ENCODE peak calls at places on chromosomes 12 and 14, in five cellular contexts. S is neuronal stem cell, H is trophoblast cell, Z is H9, T is mesenchymal stem cell. B is an unnamed sample.

GRCh38 chr14:34368115-34368970 is 93.7 kb downstream of the SPTSSA start:
- DNase-seq in T (peak), S (no peak), H (peak), Z (no peak), B (no peak)

GRCh38 chr12:52349196-52349595 is 18.1 kb downstream of the KRT85 start:
- DNase-seq in S (no peak), Z (no peak), T (no peak), H (no peak), B (no peak)

GRCh38 chr14:72891666-72892102 is 2.2 kb downstream of the DPF3 start:
- DNase-seq in T (no peak), Z (no peak), S (no peak), H (no peak), B (no peak)

GRCh38 chr12:102093319-102093718 is 26.6 kb downstream of the NUP37 start:
- DNase-seq in H (no peak), T (peak), S (no peak), Z (no peak), B (no peak)

GRCh38 chr14:93994919-93995682 is 2.0 kb upstream of the CCDC197 start:
- DNase-seq in S (no peak), Z (no peak), H (no peak), T (peak), B (no peak)

GRCh38 chr14:95097385-95097784 is 59.9 kb downstream of the DICER1 start:
- DNase-seq in T (no peak), S (no peak), H (no peak), Z (no peak), B (no peak)

GRCh38 chr12:68405292-68405900 is 73.2 kb upstream of the MDM1 start:
- DNase-seq in H (no peak), Z (no peak), T (no peak), S (no peak), B (no peak)

GRCh38 chr12:15749937-15750336 is 39.3 kb downstream of the EPS8 start:
- DNase-seq in H (no peak), Z (no peak), T (no peak), S (no peak), B (no peak)

GRCh38 chr14:102646615-102647014 is 54.2 kb downstream of the RCOR1 start:
- DNase-seq in H (no peak), Z (no peak), T (no peak), S (no peak), B (no peak)

GRCh38 chr12:1083888-1084262 is 92.9 kb downstream of the ERC1 start:
- DNase-seq in T (peak), H (peak), S (no peak), Z (no peak), B (no peak)

GRCh38 chr14:69107407-69108003 is 45.4 kb downstream of the DCAF5 start:
- DNase-seq in Z (peak), H (peak), T (peak), S (no peak), B (no peak)

GRCh38 chr14:99566390-99567354 is 37.3 kb downstream of the CCDC85C start:
- DNase-seq in T (no peak), S (no peak), H (no peak), Z (no peak), B (no peak)
- H2BK12ac ChIP-seq in T (no peak), S (no peak), H (no peak), Z (no peak), B (peak)

GRCh38 chr12:9588749-9589148 is 19.0 kb downstream of the KLRB1 start:
- DNase-seq in T (no peak), H (no peak), Z (no peak), S (no peak), B (no peak)
- H2AFZ ChIP-seq in T (no peak), H (no peak), Z (no peak), S (no peak), B (no peak)

GRCh38 chr14:30464481-30464880 is 94.5 kb upstream of the G2E3 start:
- DNase-seq in H (peak), S (no peak), T (no peak), Z (no peak), B (no peak)
- H2BK12ac ChIP-seq in H (no peak), S (no peak), T (no peak), Z (no peak), B (no peak)

GRCh38 chr12:50528800-50529199 is 24.0 kb downstream of the DIP2B start:
- DNase-seq in Z (no peak), T (no peak), S (no peak), H (no peak), B (no peak)
- H2AFZ ChIP-seq in Z (no peak), T (no peak), S (no peak), H (no peak), B (no peak)

B was measured in H1.